ENCODE peak calls at places on chromosomes 4 and X, in ten cellular contexts. T, P, S, V, D, Z, R, N, M and C are unnamed samples.

GRCh38 chr4:92021788-92022187 is 282.0 kb upstream of the GRID2 start:
- DNase-seq in T (no peak), P (no peak), S (no peak), V (no peak), D (no peak), Z (no peak), R (no peak), N (no peak), M (no peak), C (no peak)

GRCh38 chr4:107133965-107134364 is 97.9 kb upstream of the DKK2 start:
- DNase-seq in T (no peak), P (no peak), S (no peak), V (no peak), D (no peak), Z (no peak), R (no peak), N (no peak), M (no peak), C (no peak)

GRCh38 chr4:88008624-88009235 is 1.3 kb downstream of the PKD2 start:
- DNase-seq in T (peak; percentile 4), P (no peak), S (no peak), V (no peak), D (no peak), Z (no peak), R (no peak), N (no peak), M (no peak), C (no peak)

GRCh38 chr4:41178372-41179085 is 35.8 kb downstream of the APBB2 start:
- DNase-seq in T (no peak), P (no peak), S (no peak), V (no peak), D (no peak), Z (peak; percentile 93), R (no peak), N (no peak), M (no peak), C (no peak)

GRCh38 chrX:154505726-154506125 is 10.3 kb downstream of the FAM3A start:
- DNase-seq in T (no peak), P (no peak), S (no peak), V (no peak), D (no peak), Z (peak; percentile 62), R (no peak), N (no peak), M (no peak), C (no peak)

GRCh38 chr4:174423257-174423944 is 98.9 kb downstream of the HPGD start:
- DNase-seq in T (peak; percentile 86), P (no peak), S (no peak), V (peak; percentile 18), D (no peak), Z (peak; percentile 5), R (peak; percentile 54), N (no peak), M (no peak), C (no peak)

GRCh38 chrX:63350551-63350950 is 581 bp downstream of the SPIN4 start:
- DNase-seq in T (peak; percentile 23), P (peak; percentile 24), S (no peak), V (no peak), D (no peak), Z (no peak), R (no peak), N (no peak), M (peak; percentile 36), C (no peak)

GRCh38 chrX:119698835-119699234 is 5.9 kb upstream of the SEPTIN6 start:
- DNase-seq in T (peak; percentile 75), P (no peak), S (no peak), V (no peak), D (no peak), Z (peak; percentile 67), R (no peak), N (no peak), M (no peak), C (no peak)

GRCh38 chrX:101108293-101108692 is 10.3 kb downstream of the CENPI start:
- DNase-seq in T (no peak), P (no peak), S (no peak), V (no peak), D (no peak), Z (peak; percentile 77), R (no peak), N (no peak), M (no peak), C (no peak)

GRCh38 chrX:39564751-39565150 is 533.0 kb downstream of the BCOR start:
- DNase-seq in T (no peak), P (no peak), S (no peak), V (no peak), D (no peak), Z (no peak), R (no peak), N (no peak), M (no peak), C (no peak)

GRCh38 chr4:87680271-87680670 is 30.2 kb downstream of the DMP1 start:
- DNase-seq in T (no peak), P (no peak), S (no peak), V (no peak), D (no peak), Z (no peak), R (no peak), N (no peak), M (no peak), C (no peak)

GRCh38 chr4:78610546-78611214 is 59.1 kb downstream of the ANXA3 start:
- DNase-seq in T (no peak), P (no peak), S (no peak), V (no peak), D (no peak), Z (peak; percentile 41), R (no peak), N (no peak), M (no peak), C (no peak)
- H3K27ac ChIP-seq in T (no peak overlapping the region), P (no peak overlapping the region), S (no peak overlapping the region), V (no peak overlapping the region), D (no peak overlapping the region), Z (no peak overlapping the region), R (no peak overlapping the region), N (no peak overlapping the region), M (no peak overlapping the region), C (no peak overlapping the region)

GRCh38 chr4:150578745-150579470 is 3.0 kb upstream of the MAB21L2 start:
- DNase-seq in T (no peak), P (no peak), S (no peak), V (no peak), D (no peak), Z (peak; percentile 57), R (no peak), N (no peak), M (no peak), C (no peak)

GRCh38 chr4:150581206-150581605 is 745 bp upstream of the MAB21L2 start:
- DNase-seq in T (no peak), P (no peak), S (no peak), V (no peak), D (no peak), Z (no peak), R (no peak), N (no peak), M (no peak), C (no peak)

GRCh38 chr4:150581611-150582010 is 340 bp upstream of the MAB21L2 start:
- DNase-seq in T (no peak), P (no peak), S (no peak), V (no peak), D (no peak), Z (peak; percentile 94), R (no peak), N (no peak), M (peak; percentile 64), C (no peak)

GRCh38 chr4:150579591-150580234 is 2.2 kb upstream of the MAB21L2 start:
- DNase-seq in T (no peak), P (no peak), S (no peak), V (no peak), D (no peak), Z (peak; percentile 43), R (no peak), N (no peak), M (no peak), C (no peak)

GRCh38 chr4:150580244-150580643 is 1.7 kb upstream of the MAB21L2 start:
- DNase-seq in T (no peak), P (no peak), S (no peak), V (no peak), D (no peak), Z (no peak), R (no peak), N (no peak), M (no peak), C (no peak)
- H3K4me3 ChIP-seq in T (no peak overlapping the region), P (no peak overlapping the region), S (no peak overlapping the region), V (peak overlapping the region; percentile 36), D (peak overlapping the region; percentile 62), Z (peak overlapping the region; percentile 49), R (peak overlapping the region; percentile 39), N (peak overlapping the region; percentile 57), M (peak overlapping the region; percentile 40), C (peak overlapping the region; percentile 42)

GRCh38 chr4:76949293-76950051 is at the start of gene SEPTIN11:
- DNase-seq in T (peak; percentile 90), P (peak; percentile 95), S (peak; percentile 87), V (peak; percentile 95), D (peak; percentile 53), Z (peak; percentile 93), R (peak; percentile 91), N (peak; percentile 95), M (peak; percentile 94), C (no peak)

GRCh38 chr4:76950846-76951321 is 1.3 kb downstream of the SEPTIN11 start:
- DNase-seq in T (no peak), P (peak; percentile 24), S (no peak), V (no peak), D (no peak), Z (peak; percentile 52), R (no peak), N (no peak), M (peak; percentile 18), C (no peak)

GRCh38 chr4:76950052-76950845 is 697 bp downstream of the SEPTIN11 start:
- DNase-seq in T (peak; percentile 19), P (peak; percentile 55), S (peak; percentile 31), V (peak; percentile 47), D (no peak), Z (no peak), R (peak; percentile 64), N (no peak), M (peak; percentile 85), C (no peak)

GRCh38 chr4:76947369-76947768 is 2.2 kb upstream of the SEPTIN11 start:
- DNase-seq in T (no peak), P (no peak), S (no peak), V (no peak), D (no peak), Z (no peak), R (no peak), N (no peak), M (no peak), C (no peak)

GRCh38 chr4:76948441-76949292 is 885 bp upstream of the SEPTIN11 start:
- DNase-seq in T (peak; percentile 62), P (peak; percentile 75), S (peak; percentile 34), V (peak; percentile 73), D (no peak), Z (peak; percentile 76), R (peak; percentile 64), N (no peak), M (peak; percentile 81), C (no peak)
- TF ChIP-seq POLR2A in T (no peak), P (no peak), S (no peak), V (no peak), D (no peak), Z (no peak), R (no peak), N (no peak), M (peak; percentile 19), C (no peak)

DNA sequence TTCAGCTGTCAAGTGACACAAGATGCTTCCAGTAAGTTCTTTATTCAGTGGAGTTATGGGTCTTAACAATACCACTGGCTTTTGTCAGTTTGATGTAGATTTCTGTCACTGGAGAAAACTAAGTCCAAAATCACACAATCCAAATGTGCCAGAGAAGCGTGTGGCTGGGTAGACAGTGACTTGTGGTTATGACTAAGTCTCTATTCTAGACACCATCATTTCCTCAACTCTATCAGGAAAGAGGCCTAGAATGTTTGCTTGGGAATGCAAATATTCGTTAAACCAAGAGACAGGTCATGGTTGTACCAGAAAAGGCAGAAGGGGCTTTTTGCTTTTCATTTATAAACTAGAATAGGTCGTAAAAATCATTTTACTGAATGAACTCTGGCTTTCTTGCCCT is 54.4 kb upstream of the HS3ST1 start:
- DNase-seq in T (no peak), P (no peak), S (no peak), V (no peak), D (no peak), Z (no peak), R (no peak), N (no peak), M (no peak), C (no peak)
- H3K27ac ChIP-seq in T (no peak overlapping the region), P (no peak overlapping the region), S (no peak overlapping the region), V (no peak overlapping the region), D (no peak overlapping the region), Z (no peak overlapping the region), R (no peak overlapping the region), N (no peak overlapping the region), M (no peak overlapping the region), C (no peak overlapping the region)